ENCODE peak calls at places on chromosomes 1 and 21, in ten cellular contexts. S is NCI-H526; I is omental fat pad; A is AML-193; G is putamen; E is stimulated activated CD4-positive, alpha-beta T cell treated with anti-CD3 and anti-CD28 coated beads, TNF-alpha, amount 100 ng/mL, for 1 hour; D is cardiac muscle cell; T is colonic mucosa; M is astrocyte of the spinal cord; W is GM10248. Z is an unnamed sample.

GRCh38 chr1:185816460-185816859 is 82.3 kb downstream of the HMCN1 start:
- DNase-seq in I (no peak), G (no peak), E (no peak), D (peak; percentile 79), W (no peak), S (no peak), M (peak; percentile 22), T (no peak), A (no peak), Z (no peak)

GRCh38 chr1:239899747-239900146 is 191.9 kb upstream of the FMN2 start:
- DNase-seq in W (no peak), E (no peak), I (no peak), G (no peak), D (no peak), T (no peak), M (no peak), S (no peak), A (no peak), Z (no peak)

GRCh38 chr1:226624526-226624925 is 76.0 kb downstream of the STUM start:
- DNase-seq in T (no peak), S (no peak), G (no peak), M (no peak), W (no peak), A (no peak), I (no peak), E (no peak), D (peak; percentile 13), Z (no peak)

GRCh38 chr1:162587347-162587746 is 25.8 kb downstream of the UAP1 start:
- DNase-seq in S (peak; percentile 8), M (no peak), A (no peak), T (no peak), I (no peak), E (no peak), D (no peak), G (no peak), W (no peak), Z (peak; percentile 64)

GRCh38 chr1:55555971-55556370 is 340.8 kb upstream of the USP24 start:
- DNase-seq in M (no peak), G (no peak), W (no peak), T (no peak), S (no peak), I (no peak), E (no peak), D (no peak), A (no peak), Z (no peak)

GRCh38 chr1:3132685-3133084 is 63.7 kb downstream of the PRDM16 start:
- DNase-seq in T (peak; percentile 24), I (no peak), S (peak; percentile 20), W (no peak), A (no peak), E (no peak), G (no peak), M (no peak), D (no peak), Z (peak; percentile 56)

GRCh38 chr1:46687095-46687659 is 15.5 kb downstream of the TEX38 start:
- DNase-seq in S (no peak), T (peak; percentile 97), D (peak; percentile 80), E (no peak), M (peak; percentile 77), W (no peak), I (no peak), G (peak; percentile 32), A (peak; percentile 33), Z (peak; percentile 96)

GRCh38 chr1:164780863-164781262 is 221.9 kb downstream of the PBX1 start:
- DNase-seq in I (no peak), S (no peak), A (no peak), W (no peak), D (peak; percentile 70), E (no peak), M (peak; percentile 78), G (no peak), T (no peak), Z (no peak)

GRCh38 chr1:100543640-100544039 is 5.7 kb downstream of the GPR88 start:
- DNase-seq in E (no peak), I (no peak), S (peak; percentile 47), G (no peak), W (peak; percentile 44), A (peak; percentile 37), T (no peak), M (no peak), D (no peak), Z (no peak)

GRCh38 chr1:152251391-152251790 is 27.4 kb upstream of the HRNR start:
- DNase-seq in T (no peak), E (no peak), I (no peak), D (no peak), M (peak; percentile 13), G (no peak), W (no peak), S (no peak), A (no peak), Z (no peak)

GRCh38 chr1:87804128-87804527 is 475.4 kb downstream of the LMO4 start:
- DNase-seq in T (no peak), S (no peak), M (no peak), A (no peak), D (no peak), I (no peak), E (no peak), G (no peak), W (no peak), Z (no peak)

GRCh38 chr1:1573843-1574720 is 581 bp downstream of the SSU72 start:
- DNase-seq in I (no peak), E (peak; percentile 38), S (peak; percentile 83), G (no peak), M (peak; percentile 64), D (peak; percentile 75), T (peak; percentile 63), W (peak; percentile 87), A (peak; percentile 51), Z (no peak)

GRCh38 chr1:176754663-176755062 is 291.7 kb downstream of the PAPPA2 start:
- DNase-seq in W (no peak), E (no peak), G (no peak), M (no peak), S (no peak), A (no peak), T (no peak), I (no peak), D (no peak), Z (no peak)

GRCh38 chr21:14480601-14481000 is 65.5 kb downstream of the SAMSN1 start:
- DNase-seq in E (no peak), W (no peak), T (peak; percentile 49), M (no peak), G (no peak), D (peak; percentile 6), A (peak; percentile 11), S (no peak), I (no peak), Z (no peak)

GRCh38 chr1:72034827-72035226 is 247.5 kb downstream of the NEGR1 start:
- DNase-seq in D (no peak), W (no peak), A (no peak), G (no peak), E (no peak), M (no peak), I (no peak), T (no peak), S (peak; percentile 72), Z (no peak)

GRCh38 chr1:231338270-231339128 is at the start of gene SPRTN:
- DNase-seq in I (no peak), G (no peak), W (peak; percentile 93), T (no peak), M (peak; percentile 27), A (no peak), E (no peak), D (no peak), S (peak; percentile 30), Z (no peak)

GRCh38 chr1:68231627-68232303 is 558 bp downstream of the WLS start:
- DNase-seq in D (peak; percentile 85), M (peak; percentile 85), T (peak; percentile 68), I (peak; percentile 42), E (no peak), A (no peak), S (peak; percentile 32), W (peak; percentile 15), G (peak; percentile 56), Z (peak; percentile 59)

GRCh38 chr1:21816602-21817302 is 4.7 kb downstream of the LDLRAD2 start:
- DNase-seq in I (no peak), G (no peak), D (peak; percentile 73), E (no peak), A (no peak), S (no peak), T (no peak), W (no peak), M (peak; percentile 70), Z (no peak)

GRCh38 chr1:56469640-56470371 is 109.6 kb downstream of the PLPP3 start:
- DNase-seq in M (peak; percentile 32), S (no peak), W (no peak), E (no peak), D (peak; percentile 63), I (no peak), G (no peak), T (no peak), A (no peak), Z (no peak)

GRCh38 chr1:1049318-1050165 is 24.6 kb downstream of the RNF223 start:
- DNase-seq in A (no peak), M (no peak), S (no peak), G (no peak), T (no peak), I (no peak), E (no peak), D (no peak), W (no peak), Z (no peak)

GRCh38 chr1:232630047-232630893 is at the start of gene SIPA1L2:
- DNase-seq in T (peak; percentile 95), E (peak; percentile 76), M (peak; percentile 89), I (peak; percentile 73), D (peak; percentile 95), S (peak; percentile 91), G (peak; percentile 96), W (peak; percentile 100), A (peak; percentile 84), Z (peak; percentile 95)

GRCh38 chr1:36924282-36924791 is 110.0 kb downstream of the GRIK3 start:
- DNase-seq in D (peak; percentile 46), G (peak; percentile 18), E (no peak), A (peak; percentile 0), T (peak; percentile 24), M (peak; percentile 0), I (no peak), S (peak; percentile 57), W (peak; percentile 56), Z (peak; percentile 49)